ENCODE peak calls at places on chromosomes 2 and 18, in nine cellular contexts. X is GM12891, M is suprapubic skin, B is endothelial cell of umbilical vein, V is breast epithelium, A is stomach, F is HCT116, P is prostate gland, D is upper lobe of left lung. S is an unnamed sample.

GRCh38 chr2:128605421-128605820 is 286.8 kb upstream of the HS6ST1 start:
- DNase-seq in F (no peak), B (no peak), X (no peak), D (no peak), V (no peak), A (no peak), M (peak; percentile 65), P (no peak), S (no peak)

GRCh38 chr2:128307595-128307994 is 11.1 kb downstream of the HS6ST1 start:
- DNase-seq in A (no peak), F (no peak), D (no peak), P (no peak), M (peak; percentile 67), V (no peak), X (no peak), B (no peak), S (no peak)

GRCh38 chr2:138814123-138814883 is 34.1 kb upstream of the NXPH2 start:
- DNase-seq in M (no peak), A (no peak), P (no peak), B (no peak), V (no peak), X (no peak), D (no peak), F (peak; percentile 13), S (no peak)

GRCh38 chr18:60649107-60649506 is 276.5 kb upstream of the MC4R start:
- DNase-seq in D (no peak), F (no peak), X (no peak), P (no peak), B (no peak), M (no peak), A (no peak), V (no peak), S (no peak)

GRCh38 chr2:101520246-101520645 is 45.3 kb upstream of the RFX8 start:
- DNase-seq in X (no peak), B (peak; percentile 85), A (no peak), F (no peak), D (no peak), M (no peak), P (no peak), V (no peak), S (no peak)

GRCh38 chr2:233816334-233816733 is 38.0 kb downstream of the HJURP start:
- DNase-seq in B (no peak), X (no peak), A (no peak), F (no peak), V (no peak), P (no peak), M (peak; percentile 28), D (no peak), S (no peak)

GRCh38 chr2:71592181-71592711 is 138.9 kb downstream of the DYSF start:
- DNase-seq in V (no peak), X (no peak), P (no peak), D (no peak), M (no peak), B (peak; percentile 64), F (no peak), A (no peak), S (no peak)

GRCh38 chr18:30889582-30890301 is 152.8 kb downstream of the DSC3 start:
- DNase-seq in M (no peak), X (no peak), F (peak; percentile 23), A (no peak), V (no peak), B (peak; percentile 33), D (no peak), P (no peak), S (no peak)

GRCh38 chr18:77131100-77131651 is 1.4 kb downstream of the MBP start:
- DNase-seq in B (no peak), A (no peak), D (peak; percentile 89), X (no peak), F (no peak), P (no peak), M (no peak), V (no peak), S (no peak)

GRCh38 chr2:147845608-147846002 is 776 bp downstream of the ACVR2A start:
- DNase-seq in B (peak; percentile 47), X (no peak), A (no peak), M (no peak), D (no peak), P (peak; percentile 25), F (no peak), V (no peak), S (no peak)

GRCh38 chr2:218039171-218039570 is 29.9 kb upstream of the RUFY4 start:
- DNase-seq in A (no peak), P (no peak), D (no peak), F (no peak), X (no peak), V (no peak), M (peak; percentile 29), B (no peak), S (no peak)

GRCh38 chr2:167719410-167719809 is 528.0 kb downstream of the STK39 start:
- DNase-seq in P (no peak), F (no peak), X (no peak), B (no peak), D (peak; percentile 0), M (no peak), V (no peak), A (no peak), S (no peak)

GRCh38 chr18:5296706-5297320 is 1.3 kb upstream of the ZBTB14 start:
- DNase-seq in A (peak; percentile 82), V (peak; percentile 71), B (peak; percentile 86), D (peak; percentile 91), M (peak; percentile 90), X (peak; percentile 16), F (peak; percentile 55), P (peak; percentile 63), S (peak; percentile 25)
- TF ChIP-seq POLR2AphosphoS5 in A (peak; percentile 64), V (peak; percentile 55), B (no peak), D (peak; percentile 52), M (peak; percentile 53), X (peak; percentile 2), F (no peak), P (no peak), S (peak; percentile 59)

GRCh38 chr2:172437419-172438063 is 10.2 kb downstream of the ITGA6 start:
- DNase-seq in D (no peak), M (peak; percentile 65), F (no peak), A (no peak), X (peak; percentile 15), B (no peak), V (no peak), P (no peak), S (no peak)

GRCh38 chr2:172435608-172435911 is 8.2 kb downstream of the ITGA6 start:
- DNase-seq in F (no peak), A (no peak), V (no peak), X (no peak), D (no peak), M (peak; percentile 47), P (no peak), B (no peak), S (no peak)

GRCh38 chr2:172433169-172433568 is 5.8 kb downstream of the ITGA6 start:
- DNase-seq in B (no peak), D (no peak), A (no peak), P (no peak), F (no peak), X (no peak), V (no peak), M (no peak), S (no peak)

GRCh38 chr2:172436889-172437288 is 9.5 kb downstream of the ITGA6 start:
- DNase-seq in M (no peak), F (no peak), B (no peak), A (no peak), V (no peak), X (no peak), P (no peak), D (no peak), S (no peak)

DNA sequence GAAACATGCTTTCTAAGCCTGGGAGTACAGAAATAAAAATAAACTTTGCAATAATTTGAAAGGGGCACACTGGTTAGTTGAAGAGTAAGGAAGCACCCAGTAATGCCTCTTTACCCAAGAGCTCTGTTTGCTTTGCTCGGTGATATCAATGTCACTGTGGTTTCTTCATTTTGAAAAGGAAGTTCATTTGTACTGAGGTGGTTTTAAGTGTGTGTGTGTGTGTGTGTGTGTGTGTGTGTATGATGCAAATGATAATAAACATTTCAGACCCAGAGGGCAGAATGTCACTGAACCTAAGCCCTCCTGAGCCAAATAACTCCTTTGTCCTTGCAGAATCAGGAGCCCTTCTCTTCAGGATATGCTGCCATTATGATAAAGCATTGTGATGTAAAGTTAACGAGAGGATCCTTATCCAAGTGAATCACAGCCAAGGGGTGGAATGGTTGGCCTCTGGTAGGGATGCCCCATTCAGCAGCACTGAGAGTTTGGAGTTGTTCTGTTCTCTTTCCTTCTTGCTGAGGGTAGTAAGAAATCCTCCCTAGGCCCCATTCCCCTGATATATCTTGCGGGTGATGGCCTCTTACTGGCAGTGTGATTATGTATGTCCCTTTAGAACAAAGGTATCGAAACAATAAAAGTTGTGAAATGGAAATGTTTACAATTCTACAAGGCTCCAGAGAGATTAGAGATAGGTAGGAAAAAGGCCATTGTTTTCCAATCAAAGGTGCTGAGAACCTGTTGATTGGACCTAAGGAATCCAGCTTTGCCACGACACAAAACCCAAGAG is 7.6 kb downstream of the ITGA6 start:
- DNase-seq in P (no peak), V (no peak), M (no peak), F (no peak), D (peak; percentile 6), X (no peak), A (no peak), B (no peak), S (no peak)
- TF ChIP-seq POLR2A in P (no peak), V (no peak), M (no peak), F (no peak), D (no peak), X (no peak), A (no peak), B (no peak), S (no peak)

GRCh38 chr18:374735-375168 is 106.9 kb upstream of the THOC1 start:
- DNase-seq in X (peak; percentile 21), A (no peak), V (no peak), F (no peak), P (no peak), D (no peak), B (peak; percentile 20), M (no peak), S (no peak)
- TF ChIP-seq POLR2AphosphoS5 in X (no peak), A (no peak), V (peak; percentile 27), F (no peak), P (no peak), D (no peak), B (no peak), M (no peak), S (no peak)

GRCh38 chr2:219605607-219605954 is 7.9 kb downstream of the STK11IP start:
- DNase-seq in A (no peak), D (no peak), V (no peak), P (no peak), X (no peak), M (no peak), F (no peak), B (no peak), S (no peak)

GRCh38 chr2:219609149-219609750 is 11.6 kb downstream of the STK11IP start:
- DNase-seq in V (no peak), F (no peak), X (no peak), D (peak; percentile 67), B (no peak), A (no peak), P (no peak), M (no peak), S (no peak)

GRCh38 chr2:219607931-219608330 is 10.3 kb downstream of the STK11IP start:
- DNase-seq in D (peak; percentile 62), B (no peak), A (no peak), V (no peak), F (no peak), M (no peak), X (no peak), P (no peak), S (no peak)

GRCh38 chr2:219611306-219611705 is 13.6 kb downstream of the STK11IP start:
- DNase-seq in B (no peak), D (no peak), P (no peak), V (no peak), M (no peak), F (no peak), X (no peak), A (no peak), S (no peak)

GRCh38 chr2:219608399-219608964 is 10.8 kb downstream of the STK11IP start:
- DNase-seq in X (no peak), B (no peak), F (no peak), A (no peak), P (no peak), V (no peak), M (no peak), D (peak; percentile 58), S (no peak)
- TF ChIP-seq POLR2A in X (no peak), B (no peak), F (no peak), A (no peak), P (no peak), V (no peak), M (no peak), D (no peak), S (no peak)

S was measured in GM12892.